ENCODE peak calls at places on chromosomes 5 and 9, in four cellular contexts. U, W, O and A are unnamed samples.

GRCh38 chr5:10710513-10711128 is 50.4 kb downstream of the DAP start:
- DNase-seq in W (no peak), U (no peak), O (no peak), A (no peak)

GRCh38 chr9:87263291-87263690 is 234.4 kb upstream of the DAPK1 start:
- DNase-seq in U (no peak), O (no peak), W (no peak), A (no peak)

GRCh38 chr9:120873512-120873911 is 3.5 kb downstream of the PHF19 start:
- DNase-seq in W (no peak), O (no peak), U (no peak), A (no peak)

GRCh38 chr9:98365227-98365669 is 109.8 kb upstream of the TBC1D2 start:
- DNase-seq in O (no peak), U (peak), W (no peak), A (no peak)

GRCh38 chr5:176899946-176900782 is 1.0 kb upstream of the HK3 start:
- DNase-seq in W (no peak), U (no peak), O (no peak), A (no peak)

GRCh38 chr9:4301971-4302427 is 2.1 kb upstream of the GLIS3 start:
- DNase-seq in U (no peak), W (no peak), O (no peak), A (peak)

GRCh38 chr5:66849803-66850202 is 253.6 kb downstream of the MAST4 start:
- DNase-seq in W (no peak), O (no peak), U (no peak), A (no peak)

GRCh38 chr5:137055271-137055872 is 443.8 kb downstream of the SPOCK1 start:
- DNase-seq in W (no peak), U (no peak), O (no peak), A (no peak)

GRCh38 chr9:107422189-107422802 is 67.3 kb downstream of the KLF4 start:
- DNase-seq in O (peak), U (peak), W (peak), A (no peak)

GRCh38 chr9:125393426-125393825 is 131.8 kb downstream of the GAPVD1 start:
- DNase-seq in W (no peak), O (no peak), U (no peak), A (no peak)

GRCh38 chr9:25600501-25600900 is 77.7 kb downstream of the TUSC1 start:
- DNase-seq in O (no peak), W (no peak), U (no peak), A (no peak)

GRCh38 chr5:45098483-45098882 is 289.7 kb downstream of the MRPS30 start:
- DNase-seq in O (no peak), U (no peak), W (no peak), A (no peak)